ENCODE peak calls at places on chromosomes 13 and 19, in five cellular contexts. N, D, J, B and G are unnamed samples.

GRCh38 chr13:114078501-114079451 is 53.6 kb downstream of the RASA3 start:
- DNase-seq in N (no peak), D (no peak), J (peak; percentile 79), B (peak; percentile 93), G (no peak)

GRCh38 chr13:24180743-24181384 is 20.3 kb downstream of the SPATA13 start:
- DNase-seq in N (no peak), D (no peak), J (peak; percentile 58), B (peak; percentile 75), G (no peak)

GRCh38 chr13:75416327-75417005 is 65.5 kb downstream of the TBC1D4 start:
- DNase-seq in N (no peak), D (no peak), J (no peak), B (no peak), G (no peak)

GRCh38 chr19:32404939-32405430 is 585 bp upstream of the DPY19L3 start:
- DNase-seq in N (no peak), D (no peak), J (no peak), B (peak; percentile 41), G (no peak)

GRCh38 chr13:107834717-107835116 is 380.6 kb downstream of the LIG4 start:
- DNase-seq in N (no peak), D (no peak), J (peak; percentile 24), B (peak; percentile 28), G (no peak)

GRCh38 chr19:49884760-49885159 is 7.3 kb downstream of the TBC1D17 start:
- DNase-seq in N (no peak), D (no peak), J (no peak), B (no peak), G (no peak)

GRCh38 chr13:112058519-112058873 is 8.5 kb upstream of the SOX1 start:
- DNase-seq in N (no peak), D (no peak), J (no peak), B (no peak), G (no peak)

GRCh38 chr19:53903055-53903680 is 5.9 kb upstream of the CACNG7 start:
- DNase-seq in N (no peak), D (no peak), J (peak; percentile 37), B (peak; percentile 27), G (no peak)

GRCh38 chr13:31749929-31750328 is 10.6 kb downstream of the RXFP2 start:
- DNase-seq in N (peak; percentile 72), D (no peak), J (peak; percentile 90), B (peak; percentile 92), G (peak; percentile 90)

GRCh38 chr19:23991170-23991569 is 76.5 kb downstream of the ZNF726 start:
- DNase-seq in N (no peak), D (no peak), J (no peak), B (peak; percentile 47), G (no peak)

GRCh38 chr19:51203941-51204720 is 20.7 kb upstream of the CD33 start:
- DNase-seq in N (no peak), D (no peak), J (no peak), B (no peak), G (no peak)

GRCh38 chr19:8305798-8306197 is 2.4 kb downstream of the CD320 start:
- DNase-seq in N (no peak), D (no peak), J (no peak), B (no peak), G (no peak)

GRCh38 chr19:8355631-8356402 is 8.1 kb upstream of the ANGPTL4 start:
- DNase-seq in N (no peak), D (no peak), J (peak; percentile 97), B (peak; percentile 98), G (peak; percentile 91)

GRCh38 chr19:1582201-1582600 is 10.5 kb downstream of the MBD3 start:
- DNase-seq in N (no peak), D (no peak), J (no peak), B (no peak), G (no peak)

GRCh38 chr19:54434112-54434861 is 14.7 kb upstream of the LENG8 start:
- DNase-seq in N (no peak), D (no peak), J (no peak), B (no peak), G (no peak)

GRCh38 chr19:2282062-2282861 is at the start of gene PEAK3:
- DNase-seq in N (no peak), D (no peak), J (peak; percentile 50), B (peak; percentile 57), G (no peak)

GRCh38 chr13:109725297-109725696 is 61.1 kb downstream of the IRS2 start:
- DNase-seq in N (no peak), D (no peak), J (no peak), B (no peak), G (no peak)

GRCh38 chr13:97231832-97232201 is 9.7 kb downstream of the MBNL2 start:
- DNase-seq in N (peak; percentile 20), D (no peak), J (no peak), B (peak; percentile 86), G (no peak)

GRCh38 chr13:27860743-27861142 is 59.1 kb upstream of the PDX1 start:
- DNase-seq in N (no peak), D (no peak), J (no peak), B (no peak), G (no peak)

GRCh38 chr19:36891768-36892357 is 24.2 kb downstream of the ZNF829 start:
- DNase-seq in N (no peak), D (no peak), J (no peak), B (no peak), G (no peak)

GRCh38 chr13:39777527-39778061 is 122.1 kb downstream of the COG6 start:
- DNase-seq in N (peak; percentile 55), D (no peak), J (peak; percentile 86), B (peak; percentile 96), G (peak; percentile 87)

GRCh38 chr19:31312004-31312403 is 37.2 kb downstream of the TSHZ3 start:
- DNase-seq in N (peak; percentile 18), D (no peak), J (peak; percentile 92), B (peak; percentile 93), G (peak; percentile 80)

GRCh38 chr19:2477141-2477710 is 1.3 kb downstream of the GADD45B start:
- DNase-seq in N (no peak), D (peak; percentile 30), J (peak; percentile 37), B (peak; percentile 59), G (no peak)

GRCh38 chr13:50910483-50910805 is 853 bp downstream of the RNASEH2B start:
- DNase-seq in N (no peak), D (no peak), J (peak; percentile 50), B (peak; percentile 62), G (no peak)

GRCh38 chr13:106033634-106034033 is 501.8 kb downstream of the EFNB2 start:
- DNase-seq in N (peak; percentile 15), D (no peak), J (peak; percentile 47), B (peak; percentile 63), G (peak; percentile 54)

GRCh38 chr13:113098163-113098732 is 7.3 kb upstream of the F7 start:
- DNase-seq in N (no peak), D (no peak), J (peak; percentile 49), B (peak; percentile 28), G (no peak)

GRCh38 chr13:31200636-31200970 is 828 bp downstream of the B3GLCT start:
- DNase-seq in N (no peak), D (no peak), J (peak; percentile 21), B (peak; percentile 41), G (no peak)

GRCh38 chr19:49921871-49922755 is 6.9 kb upstream of the ATF5 start:
- DNase-seq in N (peak; percentile 29), D (no peak), J (peak; percentile 58), B (peak; percentile 60), G (no peak)

DNA sequence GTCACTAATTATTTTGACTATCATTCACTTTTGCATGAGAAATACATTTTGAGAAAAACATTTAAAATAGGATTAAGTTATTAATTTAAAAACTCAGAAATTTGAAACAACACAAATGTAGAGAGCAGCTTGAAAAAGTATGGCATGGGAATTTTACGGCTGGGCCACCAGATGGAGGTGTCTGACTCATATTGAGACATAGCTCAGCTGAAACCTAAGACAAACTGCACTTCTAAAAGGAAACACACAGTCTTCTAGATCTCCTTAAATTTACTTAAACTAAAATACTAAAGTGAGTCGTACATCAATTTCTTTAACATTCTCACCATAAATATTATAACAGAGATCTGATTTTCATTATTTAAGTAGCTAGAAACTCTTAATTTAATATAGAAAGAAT is 41.9 kb upstream of the POSTN start:
- DNase-seq in N (peak; percentile 55), D (no peak), J (peak; percentile 80), B (peak; percentile 78), G (peak; percentile 67)
- TF ChIP-seq CTCF in N (peak; percentile 76), D (no peak), J (peak; percentile 68), B (peak; percentile 77), G (peak; percentile 69)

GRCh38 chr19:4233282-4233853 is 4.0 kb downstream of the EBI3 start:
- DNase-seq in N (no peak), D (peak; percentile 61), J (no peak), B (no peak), G (no peak)
- TF ChIP-seq CTCF in N (peak; percentile 70), D (peak; percentile 33), J (peak; percentile 82), B (peak; percentile 73), G (peak; percentile 78)

DNA sequence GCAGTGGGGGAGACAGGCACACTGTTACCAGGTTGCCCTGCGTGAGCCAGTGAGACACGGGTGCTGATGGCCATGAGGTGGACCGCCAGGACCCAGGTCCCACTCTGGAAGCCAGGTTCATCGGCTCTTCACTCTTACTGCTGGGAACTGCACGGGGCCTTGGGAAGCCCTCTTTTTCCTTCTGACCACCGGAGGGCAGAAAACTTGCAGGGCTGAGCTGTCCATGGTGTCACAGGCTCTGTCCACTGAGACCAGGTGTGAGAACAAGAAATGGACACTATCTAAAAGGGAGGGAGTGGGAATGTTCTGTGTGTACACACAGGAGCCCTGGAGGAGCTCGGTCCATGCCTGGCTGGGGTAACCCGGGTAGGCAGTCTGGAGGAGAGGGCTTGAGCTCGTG is 93.4 kb downstream of the UQCRFS1 start:
- DNase-seq in N (no peak), D (no peak), J (no peak), B (no peak), G (no peak)
- TF ChIP-seq CTCF in N (no peak), D (no peak), J (no peak), B (no peak), G (no peak)

GRCh38 chr13:80605007-80605406 is 264.1 kb upstream of the SPRY2 start:
- DNase-seq in N (no peak), D (no peak), J (no peak), B (no peak), G (no peak)

GRCh38 chr13:80603351-80603750 is 262.4 kb upstream of the SPRY2 start:
- DNase-seq in N (no peak), D (no peak), J (no peak), B (no peak), G (no peak)

GRCh38 chr13:80599765-80600164 is 258.8 kb upstream of the SPRY2 start:
- DNase-seq in N (no peak), D (no peak), J (no peak), B (no peak), G (no peak)

GRCh38 chr13:80605743-80606142 is 264.8 kb upstream of the SPRY2 start:
- DNase-seq in N (no peak), D (no peak), J (no peak), B (no peak), G (no peak)

GRCh38 chr13:80604094-80604493 is 263.2 kb upstream of the SPRY2 start:
- DNase-seq in N (no peak), D (no peak), J (no peak), B (no peak), G (no peak)
- TF ChIP-seq CTCF in N (no peak), D (no peak), J (no peak), B (no peak), G (no peak)